ENCODE peak calls at places on chromosomes 3 and 15, in five cellular contexts. One of them, this sample, is unnamed.

GRCh38 chr3:14033023-14033422 is 91.6 kb downstream of the CHCHD4 start:
- DNase-seq in neural progenitor cell: no peak
- DNase-seq in NCI-H187: no peak
- DNase-seq in epithelial cell of prostate: no peak
- DNase-seq in activated T-helper 1 cell treated with anti-CD3 and anti-CD28 coated beads, Interleukin-2, amount 50 U/mL, for 16 hours: no peak
- DNase-seq in this sample: no peak

GRCh38 chr3:19815805-19816204 is 118.2 kb downstream of the EFHB start:
- DNase-seq in activated T-helper 1 cell treated with anti-CD3 and anti-CD28 coated beads, Interleukin-2, amount 50 U/mL, for 16 hours: no peak
- DNase-seq in NCI-H187: no peak
- DNase-seq in neural progenitor cell: peak; percentile 23
- DNase-seq in epithelial cell of prostate: no peak
- DNase-seq in this sample: no peak

GRCh38 chr3:126431103-126431534 is 36.4 kb downstream of the CFAP100 start:
- DNase-seq in NCI-H187: no peak
- DNase-seq in epithelial cell of prostate: no peak
- DNase-seq in neural progenitor cell: no peak
- DNase-seq in activated T-helper 1 cell treated with anti-CD3 and anti-CD28 coated beads, Interleukin-2, amount 50 U/mL, for 16 hours: no peak
- DNase-seq in this sample: no peak

GRCh38 chr3:10389341-10389740 is 68.4 kb upstream of the SEC13 start:
- DNase-seq in epithelial cell of prostate: no peak
- DNase-seq in neural progenitor cell: no peak
- DNase-seq in activated T-helper 1 cell treated with anti-CD3 and anti-CD28 coated beads, Interleukin-2, amount 50 U/mL, for 16 hours: no peak
- DNase-seq in NCI-H187: no peak
- DNase-seq in this sample: no peak

GRCh38 chr3:125157183-125157582 is 55.4 kb downstream of the SLC12A8 start:
- DNase-seq in neural progenitor cell: no peak
- DNase-seq in NCI-H187: no peak
- DNase-seq in activated T-helper 1 cell treated with anti-CD3 and anti-CD28 coated beads, Interleukin-2, amount 50 U/mL, for 16 hours: no peak
- DNase-seq in epithelial cell of prostate: no peak
- DNase-seq in this sample: no peak

GRCh38 chr15:56366211-56366610 is 985 bp downstream of the TEX9 start:
- DNase-seq in NCI-H187: no peak
- DNase-seq in epithelial cell of prostate: no peak
- DNase-seq in neural progenitor cell: peak; percentile 5
- DNase-seq in activated T-helper 1 cell treated with anti-CD3 and anti-CD28 coated beads, Interleukin-2, amount 50 U/mL, for 16 hours: no peak
- DNase-seq in this sample: no peak

GRCh38 chr15:29031502-29032228 is 145.9 kb downstream of the APBA2 start:
- DNase-seq in neural progenitor cell: no peak
- DNase-seq in NCI-H187: no peak
- DNase-seq in activated T-helper 1 cell treated with anti-CD3 and anti-CD28 coated beads, Interleukin-2, amount 50 U/mL, for 16 hours: no peak
- DNase-seq in epithelial cell of prostate: no peak
- DNase-seq in this sample: no peak

GRCh38 chr3:24533557-24534193 is 39.0 kb upstream of the THRB start:
- DNase-seq in epithelial cell of prostate: no peak
- DNase-seq in activated T-helper 1 cell treated with anti-CD3 and anti-CD28 coated beads, Interleukin-2, amount 50 U/mL, for 16 hours: no peak
- DNase-seq in NCI-H187: no peak
- DNase-seq in neural progenitor cell: no peak
- DNase-seq in this sample: no peak

GRCh38 chr15:66895794-66896453 is 169.5 kb upstream of the SMAD3 start:
- DNase-seq in activated T-helper 1 cell treated with anti-CD3 and anti-CD28 coated beads, Interleukin-2, amount 50 U/mL, for 16 hours: no peak
- DNase-seq in neural progenitor cell: no peak
- DNase-seq in NCI-H187: no peak
- DNase-seq in epithelial cell of prostate: no peak
- DNase-seq in this sample: no peak

GRCh38 chr3:102206506-102207145 is 228.2 kb upstream of the ZPLD1 start:
- DNase-seq in epithelial cell of prostate: no peak
- DNase-seq in NCI-H187: no peak
- DNase-seq in activated T-helper 1 cell treated with anti-CD3 and anti-CD28 coated beads, Interleukin-2, amount 50 U/mL, for 16 hours: no peak
- DNase-seq in neural progenitor cell: no peak
- DNase-seq in this sample: no peak

GRCh38 chr15:40549894-40550293 is 14.9 kb downstream of the CCDC32 start:
- DNase-seq in NCI-H187: no peak
- DNase-seq in epithelial cell of prostate: no peak
- DNase-seq in neural progenitor cell: no peak
- DNase-seq in activated T-helper 1 cell treated with anti-CD3 and anti-CD28 coated beads, Interleukin-2, amount 50 U/mL, for 16 hours: no peak
- DNase-seq in this sample: no peak

GRCh38 chr3:75192065-75192658 is 472.0 kb upstream of the FRG2C start:
- DNase-seq in neural progenitor cell: peak; percentile 58
- DNase-seq in epithelial cell of prostate: no peak
- DNase-seq in activated T-helper 1 cell treated with anti-CD3 and anti-CD28 coated beads, Interleukin-2, amount 50 U/mL, for 16 hours: peak; percentile 11
- DNase-seq in NCI-H187: no peak
- DNase-seq in this sample: peak; percentile 2

GRCh38 chr3:2599471-2599870 is 500.8 kb downstream of the CNTN4 start:
- DNase-seq in NCI-H187: no peak
- DNase-seq in epithelial cell of prostate: no peak
- DNase-seq in activated T-helper 1 cell treated with anti-CD3 and anti-CD28 coated beads, Interleukin-2, amount 50 U/mL, for 16 hours: no peak
- DNase-seq in neural progenitor cell: no peak
- DNase-seq in this sample: no peak

GRCh38 chr15:44788748-44789147 is 52.4 kb downstream of the TRIM69 start:
- DNase-seq in NCI-H187: no peak
- DNase-seq in activated T-helper 1 cell treated with anti-CD3 and anti-CD28 coated beads, Interleukin-2, amount 50 U/mL, for 16 hours: peak; percentile 17
- DNase-seq in epithelial cell of prostate: no peak
- DNase-seq in neural progenitor cell: no peak
- DNase-seq in this sample: no peak

GRCh38 chr15:39643747-39644520 is 63.1 kb downstream of the THBS1 start:
- DNase-seq in NCI-H187: no peak
- DNase-seq in neural progenitor cell: peak; percentile 20
- DNase-seq in activated T-helper 1 cell treated with anti-CD3 and anti-CD28 coated beads, Interleukin-2, amount 50 U/mL, for 16 hours: no peak
- DNase-seq in epithelial cell of prostate: no peak
- DNase-seq in this sample: no peak

GRCh38 chr3:86743233-86743632 is 247.7 kb downstream of the VGLL3 start:
- DNase-seq in NCI-H187: no peak
- DNase-seq in epithelial cell of prostate: no peak
- DNase-seq in neural progenitor cell: no peak
- DNase-seq in activated T-helper 1 cell treated with anti-CD3 and anti-CD28 coated beads, Interleukin-2, amount 50 U/mL, for 16 hours: no peak
- DNase-seq in this sample: no peak

GRCh38 chr3:127226946-127227842 is 34.3 kb downstream of the PRR23E start:
- DNase-seq in NCI-H187: no peak
- DNase-seq in activated T-helper 1 cell treated with anti-CD3 and anti-CD28 coated beads, Interleukin-2, amount 50 U/mL, for 16 hours: no peak
- DNase-seq in epithelial cell of prostate: no peak
- DNase-seq in neural progenitor cell: peak; percentile 84
- DNase-seq in this sample: no peak

GRCh38 chr3:138941259-138941885 is 5.6 kb downstream of the FOXL2 start:
- DNase-seq in epithelial cell of prostate: no peak
- DNase-seq in neural progenitor cell: peak; percentile 79
- DNase-seq in NCI-H187: no peak
- DNase-seq in activated T-helper 1 cell treated with anti-CD3 and anti-CD28 coated beads, Interleukin-2, amount 50 U/mL, for 16 hours: no peak
- DNase-seq in this sample: no peak